ENCODE peak calls at places on chromosomes 3 and 15, in six cellular contexts. A is CD4-positive, alpha-beta T cell; Z is AG09319; S is GM23338; W is lower leg skin; I is foreskin fibroblast. R is an unnamed sample.

GRCh38 chr3:133644768-133645167 is 17.0 kb downstream of the TOPBP1 start:
- DNase-seq in W (no peak), Z (peak), S (no peak), A (no peak), I (peak), R (no peak)

GRCh38 chr15:78642341-78642740 is 1.3 kb upstream of the CHRNB4 start:
- DNase-seq in Z (no peak), S (no peak), I (no peak), A (no peak), W (no peak), R (no peak)

GRCh38 chr3:170695486-170696069 is 109.7 kb upstream of the SLC7A14 start:
- DNase-seq in W (no peak), I (peak), S (no peak), Z (no peak), A (no peak), R (no peak)

GRCh38 chr3:69649713-69650419 is 89.4 kb upstream of the MITF start:
- DNase-seq in Z (no peak), S (no peak), A (no peak), I (peak), W (no peak), R (no peak)

GRCh38 chr3:117611242-117611641 is 901.7 kb downstream of the TUSC7 start:
- DNase-seq in S (no peak), I (no peak), Z (no peak), W (no peak), A (no peak), R (no peak)

GRCh38 chr3:122952509-122952908 is 75.1 kb downstream of the SEMA5B start:
- DNase-seq in S (peak), W (no peak), Z (no peak), A (no peak), I (no peak), R (no peak)

GRCh38 chr3:125670352-125670751 is 75.1 kb upstream of the OSBPL11 start:
- DNase-seq in Z (no peak), W (no peak), A (no peak), I (no peak), S (no peak), R (no peak)

GRCh38 chr3:79018671-79019136 is 749.1 kb downstream of the ROBO1 start:
- DNase-seq in S (peak), Z (no peak), I (peak), W (peak), A (no peak), R (no peak)

GRCh38 chr15:68431792-68432401 is at the start of gene ITGA11:
- DNase-seq in A (no peak), S (peak), I (peak), W (peak), Z (no peak), R (no peak)

GRCh38 chr3:139225551-139225950 is 118.3 kb upstream of the MRPS22 start:
- DNase-seq in Z (no peak), A (no peak), S (no peak), W (no peak), I (peak), R (no peak)

GRCh38 chr3:9501226-9501625 is 52.4 kb downstream of the LHFPL4 start:
- DNase-seq in Z (no peak), S (no peak), W (no peak), A (no peak), I (no peak), R (no peak)

GRCh38 chr3:146277953-146278631 is 27.2 kb upstream of the PLSCR4 start:
- DNase-seq in I (peak), W (peak), Z (peak), S (no peak), A (no peak), R (no peak)

GRCh38 chr3:45173776-45174175 is 27.6 kb upstream of the CDCP1 start:
- DNase-seq in W (no peak), I (no peak), S (no peak), A (no peak), Z (no peak), R (no peak)

GRCh38 chr15:63324770-63325169 is 47.4 kb downstream of the APH1B start:
- DNase-seq in W (no peak), A (no peak), Z (no peak), I (no peak), S (no peak), R (no peak)

GRCh38 chr3:46887980-46888494 is 10.5 kb downstream of the PTH1R start:
- DNase-seq in A (no peak), S (peak), I (no peak), W (no peak), Z (no peak), R (no peak)

GRCh38 chr15:96019114-96019513 is 311.4 kb upstream of the NR2F2 start:
- DNase-seq in I (no peak), Z (no peak), W (no peak), A (no peak), S (no peak), R (no peak)

GRCh38 chr3:44926172-44926571 is 49.8 kb downstream of the ZDHHC3 start:
- DNase-seq in S (peak), A (no peak), W (no peak), I (no peak), Z (no peak), R (no peak)

DNA sequence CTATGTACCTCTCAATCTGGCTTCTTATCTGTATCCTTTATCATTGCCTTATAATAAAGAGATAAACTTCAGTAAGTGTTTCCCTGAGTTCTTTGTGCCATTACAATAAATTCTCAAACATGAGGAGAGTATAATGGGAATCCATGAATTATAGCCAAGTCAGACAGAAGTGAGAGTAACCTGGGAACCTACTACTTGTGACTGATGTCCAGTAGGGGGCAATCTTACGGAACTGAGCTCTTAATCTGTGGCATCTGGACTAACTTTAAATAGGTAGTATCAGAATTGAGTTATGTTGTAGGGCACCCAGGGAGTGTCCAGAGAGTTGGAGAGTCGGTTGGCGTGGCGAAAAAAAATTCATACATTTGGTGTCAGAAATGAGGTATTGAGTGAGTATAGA is 542.6 kb downstream of the ZBBX start:
- DNase-seq in I (no peak), W (no peak), Z (no peak), S (peak), A (no peak), R (no peak)
- TF ChIP-seq CTCF in I (no peak), W (no peak), Z (no peak), S (peak), A (no peak), R (no peak)

GRCh38 chr3:29426302-29427226 is 145.7 kb downstream of the RBMS3 start:
- DNase-seq in Z (no peak), I (no peak), A (no peak), W (no peak), S (no peak), R (no peak)
- TF ChIP-seq CTCF in Z (no peak), I (no peak), A (no peak), W (no peak), S (no peak), R (no peak)

GRCh38 chr3:76724706-76725105 is 315.2 kb upstream of the ROBO2 start:
- DNase-seq in A (no peak), Z (no peak), I (no peak), W (no peak), S (no peak), R (no peak)

GRCh38 chr3:76723366-76723765 is 316.5 kb upstream of the ROBO2 start:
- DNase-seq in I (no peak), Z (no peak), W (no peak), A (no peak), S (peak), R (no peak)

GRCh38 chr3:76728411-76728810 is 311.5 kb upstream of the ROBO2 start:
- DNase-seq in Z (no peak), A (no peak), W (no peak), I (peak), S (no peak), R (no peak)

GRCh38 chr3:76726034-76726433 is 313.9 kb upstream of the ROBO2 start:
- DNase-seq in A (no peak), S (no peak), W (no peak), I (no peak), Z (no peak), R (no peak)

DNA sequence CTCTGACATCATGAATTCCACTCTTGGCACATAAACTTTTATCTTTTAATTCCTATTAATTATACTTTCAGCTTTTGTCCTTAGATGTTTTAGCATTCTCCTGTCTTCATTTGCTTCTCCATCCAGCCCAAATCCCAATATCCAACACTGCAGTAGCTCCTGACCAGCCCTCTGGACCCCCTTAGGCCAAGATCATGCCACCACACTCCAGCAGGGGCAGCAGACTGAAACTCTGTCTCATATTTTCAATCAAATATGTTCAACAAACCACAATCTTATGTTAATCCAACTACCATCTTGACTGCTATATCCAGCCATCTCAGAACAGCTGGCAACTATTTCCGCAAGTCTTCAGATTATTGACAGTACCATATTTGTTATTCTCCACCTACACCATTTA is 315.8 kb upstream of the ROBO2 start:
- DNase-seq in I (no peak), Z (no peak), A (no peak), S (no peak), W (no peak), R (no peak)
- TF ChIP-seq CTCF in I (no peak), Z (no peak), A (no peak), S (peak), W (no peak), R (no peak)

DNA sequence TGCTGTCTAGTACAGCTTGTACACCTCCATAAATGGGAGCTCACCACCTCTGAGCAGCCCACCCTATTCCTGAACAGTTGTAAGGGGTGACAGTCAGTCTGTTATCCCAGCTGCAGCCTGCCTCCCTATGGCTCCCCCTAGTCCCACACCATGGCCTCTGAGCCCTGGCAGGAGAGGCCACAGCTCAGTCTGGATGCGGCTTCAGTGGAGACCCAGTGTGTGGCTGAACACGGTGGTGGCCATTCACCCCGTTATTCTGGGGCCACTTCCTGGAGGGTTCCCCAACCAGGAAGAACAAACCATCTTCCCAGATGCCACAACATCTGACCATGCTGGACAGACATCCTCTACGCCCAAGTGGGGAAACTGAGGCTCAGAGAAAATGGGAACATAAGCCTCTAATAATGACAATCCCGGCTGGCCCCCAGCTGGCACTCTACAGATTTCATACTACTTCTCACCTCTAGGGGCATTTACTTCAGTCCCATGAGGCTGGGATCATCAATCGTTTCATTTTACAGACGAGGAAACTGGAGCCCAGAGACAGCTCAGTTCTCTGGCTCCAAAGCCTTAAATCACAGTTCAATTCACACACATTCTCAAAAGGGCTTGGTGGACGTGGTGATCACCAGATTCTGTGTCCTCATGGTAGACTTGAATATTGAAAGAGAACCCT is 9.3 kb upstream of the GRIP2 start:
- DNase-seq in S (peak), I (peak), Z (no peak), A (no peak), W (no peak), R (no peak)
- TF ChIP-seq CTCF in S (peak), I (peak), Z (no peak), A (no peak), W (no peak), R (no peak)

GRCh38 chr3:50297896-50298725 is 1.1 kb downstream of the HYAL3 start:
- DNase-seq in I (no peak), W (no peak), A (no peak), S (peak), Z (no peak), R (no peak)
- TF ChIP-seq CTCF in I (no peak), W (no peak), A (no peak), S (no peak), Z (no peak), R (no peak)

DNA sequence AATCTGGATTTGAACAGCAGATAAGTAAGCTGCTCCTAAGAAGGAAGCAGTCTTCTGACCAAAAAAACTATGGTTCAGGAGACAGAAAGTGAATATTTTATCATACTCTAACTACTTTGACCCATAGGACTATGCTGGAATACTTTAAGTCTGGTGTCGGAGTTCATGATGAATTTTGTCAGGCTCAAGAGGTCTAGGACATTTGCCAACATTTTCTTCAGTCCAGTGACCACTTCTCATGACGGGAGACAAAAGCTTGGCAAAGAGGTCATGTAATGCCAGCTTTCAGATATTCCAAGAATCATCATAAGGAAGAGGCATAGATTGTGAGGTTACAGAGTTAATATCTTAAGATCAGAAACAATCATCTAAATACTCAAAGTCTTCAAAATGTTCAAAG is 20.5 kb upstream of the DCBLD2 start:
- DNase-seq in S (no peak), A (no peak), I (no peak), Z (no peak), W (no peak), R (no peak)
- TF ChIP-seq CTCF in S (no peak), A (no peak), I (no peak), Z (no peak), W (no peak), R (no peak)

GRCh38 chr15:80090879-80091503 is 31.5 kb downstream of the ZFAND6 start:
- DNase-seq in Z (no peak), I (no peak), S (no peak), W (no peak), A (no peak), R (no peak)

GRCh38 chr15:80081390-80081789 is 21.9 kb downstream of the ZFAND6 start:
- DNase-seq in I (no peak), Z (no peak), A (no peak), S (no peak), W (no peak), R (no peak)

GRCh38 chr15:80090041-80090440 is 30.6 kb downstream of the ZFAND6 start:
- DNase-seq in A (no peak), S (no peak), W (no peak), Z (no peak), I (no peak), R (no peak)

DNA sequence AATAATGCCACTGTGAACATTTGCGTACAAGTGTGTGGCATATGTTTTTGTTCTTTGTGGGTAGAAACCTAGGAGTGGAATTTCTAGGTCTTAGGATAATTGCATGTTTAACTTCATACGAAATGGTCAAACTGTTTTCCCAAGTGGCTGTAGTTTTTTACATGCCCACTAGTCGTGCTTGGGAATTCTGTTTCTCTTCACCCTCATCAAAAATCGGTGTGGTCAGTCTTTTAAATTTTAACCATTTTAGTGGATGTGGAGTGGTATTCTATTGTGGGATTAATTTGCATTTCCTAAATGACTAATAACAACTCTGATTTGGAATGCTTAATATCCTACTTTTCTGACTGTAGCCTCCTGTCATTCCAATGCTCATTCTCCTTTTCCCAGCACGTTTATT is 27.6 kb downstream of the ZFAND6 start:
- DNase-seq in S (peak), A (no peak), I (peak), W (no peak), Z (no peak), R (no peak)
- TF ChIP-seq CTCF in S (no peak), A (no peak), I (peak), W (no peak), Z (no peak), R (no peak)

DNA sequence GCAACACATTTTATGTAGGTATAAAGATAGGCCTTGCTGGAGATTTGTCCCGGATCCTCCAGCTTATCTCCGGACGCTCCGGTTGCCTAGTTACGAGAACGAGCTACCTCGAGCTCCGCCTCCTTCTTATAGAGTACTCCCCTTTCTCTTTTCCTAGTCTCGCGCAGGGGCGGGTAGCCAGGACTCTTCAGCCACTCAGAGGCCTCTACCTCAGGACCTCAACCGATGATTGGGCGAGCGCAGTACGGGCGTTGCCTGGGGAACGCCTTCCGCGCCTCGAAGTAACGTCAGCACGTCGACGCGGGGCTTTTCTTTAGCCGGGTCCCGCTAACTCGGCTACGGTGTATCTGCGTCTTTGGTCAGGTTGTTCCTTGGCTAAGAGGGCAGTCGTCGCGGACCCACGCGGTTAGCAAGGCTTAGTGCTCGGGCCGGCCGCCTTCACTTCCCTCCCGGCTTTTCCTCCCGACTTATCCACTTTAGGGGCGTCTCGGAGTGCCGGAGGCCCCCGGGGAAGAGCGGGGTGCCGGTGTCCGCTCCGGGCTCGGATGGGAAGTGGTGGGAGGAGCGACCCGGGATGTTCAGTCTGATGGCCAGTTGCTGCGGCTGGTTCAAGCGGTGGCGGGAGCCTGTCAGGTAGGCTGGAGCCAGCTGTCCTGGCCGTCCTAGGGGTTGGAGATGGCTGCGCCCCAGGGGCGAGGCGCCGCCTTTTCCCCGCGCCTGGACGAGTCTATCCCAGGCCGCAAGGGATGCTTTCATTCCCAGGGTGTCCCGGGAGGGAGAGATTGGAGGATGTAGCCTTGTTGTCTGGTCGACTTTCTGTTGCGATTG is at the start of gene ARL13B:
- DNase-seq in Z (peak), W (peak), A (peak), S (peak), I (peak), R (peak)
- TF ChIP-seq CTCF in Z (no peak), W (no peak), A (no peak), S (no peak), I (no peak), R (no peak)

R was measured in natural killer cell.